ENCODE peak calls at places on chromosomes 4 and X, in ten cellular contexts. B is fibroblast of mammary gland; D is heart right ventricle; C is K562; N is CD4-positive, alpha-beta T cell; Q is MCF 10A; W is choroid plexus epithelial cell; P is dorsolateral prefrontal cortex; S is lower leg skin; F is IMR-90. Z is an unnamed sample.

GRCh38 chr4:38868055-38868965 is 704 bp downstream of the FAM114A1 start:
- DNase-seq in B (peak), D (peak), C (peak), N (no peak), Q (peak), W (peak), P (no peak), S (peak), F (peak), Z (no peak)

GRCh38 chrX:24870143-24870542 is 145.6 kb downstream of the ARX start:
- DNase-seq in B (peak), D (no peak), C (no peak), N (no peak), Q (no peak), W (peak), P (no peak), S (no peak), F (peak), Z (no peak)

GRCh38 chr4:73895201-73896177 is 26.3 kb downstream of the CXCL1 start:
- DNase-seq in B (peak), D (no peak), C (no peak), N (no peak), Q (peak), W (peak), P (no peak), S (no peak), F (peak), Z (no peak)

GRCh38 chr4:6271701-6272465 is 2.2 kb downstream of the WFS1 start:
- DNase-seq in B (no peak), D (peak), C (no peak), N (no peak), Q (no peak), W (no peak), P (no peak), S (no peak), F (no peak), Z (no peak)

GRCh38 chrX:63889001-63889400 is 104.0 kb upstream of the ARHGEF9 start:
- DNase-seq in B (peak), D (no peak), C (no peak), N (no peak), Q (peak), W (peak), P (no peak), S (no peak), F (peak), Z (no peak)

GRCh38 chr4:6701371-6701770 is 7.7 kb downstream of the S100P start:
- DNase-seq in B (no peak), D (no peak), C (peak), N (peak), Q (no peak), W (no peak), P (no peak), S (no peak), F (no peak), Z (peak)

GRCh38 chr4:2432991-2433530 is 14.3 kb downstream of the CFAP99 start:
- DNase-seq in B (peak), D (no peak), C (peak), N (no peak), Q (peak), W (peak), P (peak), S (no peak), F (peak), Z (no peak)

GRCh38 chrX:121975666-121976065 is 928.3 kb downstream of the GLUD2 start:
- DNase-seq in B (peak), D (no peak), C (no peak), N (no peak), Q (no peak), W (no peak), P (no peak), S (no peak), F (no peak), Z (no peak)

GRCh38 chr4:73053076-73053475 is 16.4 kb downstream of the COX18 start:
- DNase-seq in B (peak), D (no peak), C (no peak), N (no peak), Q (peak), W (peak), P (no peak), S (no peak), F (peak), Z (no peak)

GRCh38 chrX:26651755-26652154 is 435.8 kb downstream of the MAGEB5 start:
- DNase-seq in B (no peak), D (no peak), C (no peak), N (no peak), Q (peak), W (peak), P (no peak), S (no peak), F (no peak), Z (no peak)

GRCh38 chr4:1910643-1911042 is 39.5 kb downstream of the NSD2 start:
- DNase-seq in B (peak), D (no peak), C (peak), N (no peak), Q (peak), W (peak), P (no peak), S (no peak), F (peak), Z (no peak)

GRCh38 chrX:37943554-37943953 is 62.8 kb upstream of the SYTL5 start:
- DNase-seq in B (no peak), D (no peak), C (no peak), N (no peak), Q (no peak), W (no peak), P (no peak), S (no peak), F (no peak), Z (no peak)

GRCh38 chrX:9668537-9668936 is 97.1 kb downstream of the GPR143 start:
- DNase-seq in B (no peak), D (no peak), C (no peak), N (no peak), Q (no peak), W (peak), P (no peak), S (no peak), F (peak), Z (no peak)

GRCh38 chr4:117157360-117157759 is 72.0 kb upstream of the TRAM1L1 start:
- DNase-seq in B (no peak), D (no peak), C (no peak), N (no peak), Q (no peak), W (no peak), P (no peak), S (no peak), F (no peak), Z (no peak)

GRCh38 chr4:186144596-186145569 is 40.4 kb downstream of the FAM149A start:
- DNase-seq in B (peak), D (peak), C (no peak), N (no peak), Q (peak), W (peak), P (no peak), S (peak), F (peak), Z (no peak)

GRCh38 chrX:39886282-39886681 is 211.5 kb downstream of the BCOR start:
- DNase-seq in B (no peak), D (peak), C (no peak), N (no peak), Q (no peak), W (no peak), P (no peak), S (no peak), F (no peak), Z (no peak)

GRCh38 chr4:101724093-101724492 is 66.4 kb upstream of the BANK1 start:
- DNase-seq in B (no peak), D (no peak), C (no peak), N (no peak), Q (no peak), W (no peak), P (no peak), S (no peak), F (no peak), Z (no peak)

GRCh38 chr4:138445098-138445497 is 202.9 kb upstream of the SLC7A11 start:
- DNase-seq in B (peak), D (no peak), C (no peak), N (no peak), Q (no peak), W (no peak), P (no peak), S (no peak), F (peak), Z (no peak)

GRCh38 chr4:73684097-73684496 is 56.3 kb upstream of the CXCL8 start:
- DNase-seq in B (no peak), D (no peak), C (no peak), N (no peak), Q (no peak), W (peak), P (no peak), S (no peak), F (peak), Z (no peak)

GRCh38 chr4:158760866-158761265 is 8.0 kb upstream of the FNIP2 start:
- DNase-seq in B (peak), D (no peak), C (no peak), N (no peak), Q (no peak), W (no peak), P (no peak), S (no peak), F (peak), Z (no peak)

GRCh38 chr4:141905751-141906150 is 269.4 kb downstream of the IL15 start:
- DNase-seq in B (peak), D (no peak), C (no peak), N (no peak), Q (no peak), W (peak), P (no peak), S (no peak), F (peak), Z (no peak)

GRCh38 chr4:131638776-131639175 is 1510.3 kb upstream of the PCDH10 start:
- DNase-seq in B (no peak), D (no peak), C (no peak), N (no peak), Q (no peak), W (peak), P (no peak), S (no peak), F (peak), Z (no peak)

GRCh38 chrX:103716967-103717366 is 6.3 kb downstream of the TMEM31 start:
- DNase-seq in B (peak), D (no peak), C (no peak), N (no peak), Q (peak), W (peak), P (no peak), S (no peak), F (peak), Z (no peak)

GRCh38 chr4:81982846-81983540 is 390.8 kb downstream of the HNRNPD start:
- DNase-seq in B (no peak), D (no peak), C (no peak), N (no peak), Q (no peak), W (no peak), P (no peak), S (no peak), F (no peak), Z (no peak)

GRCh38 chr4:3827616-3828492 is 61.7 kb downstream of the ADRA2C start:
- DNase-seq in B (peak), D (peak), C (no peak), N (no peak), Q (peak), W (peak), P (peak), S (peak), F (peak), Z (no peak)

GRCh38 chrX:129549124-129549523 is 9.1 kb downstream of the OCRL start:
- DNase-seq in B (no peak), D (no peak), C (no peak), N (no peak), Q (no peak), W (no peak), P (no peak), S (no peak), F (no peak), Z (no peak)

GRCh38 chr4:35526456-35526855 is 717.9 kb downstream of the ARAP2 start:
- DNase-seq in B (no peak), D (no peak), C (no peak), N (no peak), Q (no peak), W (no peak), P (no peak), S (no peak), F (no peak), Z (no peak)

GRCh38 chr4:77804471-77804870 is 14.7 kb downstream of the CNOT6L start:
- DNase-seq in B (peak), D (no peak), C (no peak), N (no peak), Q (no peak), W (peak), P (no peak), S (no peak), F (peak), Z (no peak)

GRCh38 chr4:139243448-139244365 is 36.3 kb downstream of the MGARP start:
- DNase-seq in B (peak), D (no peak), C (no peak), N (no peak), Q (peak), W (peak), P (no peak), S (peak), F (peak), Z (no peak)

GRCh38 chr4:186764457-186764856 is 40.8 kb upstream of the FAT1 start:
- DNase-seq in B (no peak), D (no peak), C (no peak), N (no peak), Q (no peak), W (no peak), P (no peak), S (no peak), F (no peak), Z (no peak)

GRCh38 chr4:1337376-1337831 is 9.6 kb upstream of the UVSSA start:
- DNase-seq in B (peak), D (no peak), C (no peak), N (peak), Q (no peak), W (no peak), P (no peak), S (no peak), F (peak), Z (no peak)

GRCh38 chr4:14368391-14368790 is 633.9 kb upstream of the CPEB2 start:
- DNase-seq in B (no peak), D (peak), C (no peak), N (no peak), Q (no peak), W (no peak), P (no peak), S (no peak), F (no peak), Z (no peak)

GRCh38 chr4:10118355-10119004 is 1.9 kb upstream of the WDR1 start:
- DNase-seq in B (no peak), D (no peak), C (no peak), N (no peak), Q (no peak), W (no peak), P (no peak), S (no peak), F (no peak), Z (no peak)

GRCh38 chrX:47991263-47992092 is 12.3 kb downstream of the ZNF182 start:
- DNase-seq in B (peak), D (no peak), C (no peak), N (no peak), Q (peak), W (peak), P (no peak), S (no peak), F (peak), Z (no peak)

GRCh38 chr4:19645589-19645988 is 606.1 kb upstream of the SLIT2 start:
- DNase-seq in B (no peak), D (no peak), C (no peak), N (no peak), Q (no peak), W (no peak), P (no peak), S (no peak), F (no peak), Z (no peak)

DNA sequence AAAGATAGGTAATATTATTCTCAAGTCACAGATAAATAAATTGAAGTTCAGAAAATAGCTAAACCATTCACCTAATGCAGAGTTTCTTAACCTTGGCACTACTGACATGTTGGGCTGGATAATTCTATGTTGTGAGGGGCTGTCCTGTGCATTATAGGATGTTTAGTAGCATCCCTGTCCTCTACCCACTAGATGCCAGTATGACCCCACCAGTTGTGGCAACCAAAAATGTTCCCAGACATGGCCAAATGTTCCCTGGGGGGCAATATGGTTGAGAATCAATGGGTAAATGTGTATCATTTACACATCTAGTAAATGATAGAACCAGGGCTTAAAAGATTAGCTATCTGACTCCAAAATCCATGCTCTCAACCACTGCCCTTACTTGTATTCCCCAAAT is 140.9 kb downstream of the COL4A6 start:
- DNase-seq in B (no peak), D (no peak), C (no peak), N (no peak), Q (no peak), W (no peak), P (no peak), S (no peak), F (no peak), Z (no peak)
- TF ChIP-seq CTCF in B (peak), D (no peak), C (no peak), N (no peak), Q (peak), W (no peak), P (no peak), S (no peak), F (peak), Z (no peak)

GRCh38 chrX:155967653-155968052 is 29.8 kb upstream of the IL9R start:
- DNase-seq in B (no peak), D (no peak), C (no peak), N (no peak), Q (no peak), W (no peak), P (no peak), S (no peak), F (no peak), Z (no peak)

GRCh38 chrX:155962906-155963305 is 34.6 kb upstream of the IL9R start:
- DNase-seq in B (no peak), D (no peak), C (no peak), N (no peak), Q (no peak), W (no peak), P (no peak), S (no peak), F (no peak), Z (no peak)

GRCh38 chrX:155968106-155968714 is 29.3 kb upstream of the IL9R start:
- DNase-seq in B (no peak), D (no peak), C (no peak), N (no peak), Q (no peak), W (no peak), P (no peak), S (no peak), F (no peak), Z (no peak)

GRCh38 chrX:155966876-155967275 is 30.6 kb upstream of the IL9R start:
- DNase-seq in B (peak), D (no peak), C (peak), N (no peak), Q (peak), W (peak), P (no peak), S (no peak), F (no peak), Z (peak)
- TF ChIP-seq CTCF in B (peak), D (no peak), C (peak), N (peak), Q (peak), W (peak), P (peak), S (no peak), F (peak), Z (peak)

GRCh38 chr4:47471064-47471463 is 7.6 kb upstream of the COMMD8 start:
- DNase-seq in B (no peak), D (no peak), C (no peak), N (no peak), Q (no peak), W (no peak), P (no peak), S (no peak), F (no peak), Z (no peak)
- TF ChIP-seq CTCF in B (no peak), D (no peak), C (no peak), N (no peak), Q (no peak), W (no peak), P (no peak), S (no peak), F (no peak), Z (no peak)

GRCh38 chr4:108743021-108743420 is 19.8 kb downstream of the ETNPPL start:
- DNase-seq in B (no peak), D (no peak), C (no peak), N (no peak), Q (no peak), W (no peak), P (no peak), S (no peak), F (no peak), Z (no peak)
- TF ChIP-seq CTCF in B (no peak), D (no peak), C (no peak), N (no peak), Q (no peak), W (peak), P (no peak), S (no peak), F (no peak), Z (no peak)

GRCh38 chrX:44945736-44946135 is 72.7 kb downstream of the KDM6A start:
- DNase-seq in B (no peak), D (no peak), C (peak), N (no peak), Q (peak), W (peak), P (no peak), S (no peak), F (no peak), Z (no peak)
- TF ChIP-seq CTCF in B (peak), D (no peak), C (peak), N (no peak), Q (no peak), W (peak), P (no peak), S (no peak), F (peak), Z (no peak)

GRCh38 chr4:63563288-63564014 is 845.8 kb downstream of the TECRL start:
- DNase-seq in B (no peak), D (no peak), C (no peak), N (no peak), Q (peak), W (no peak), P (no peak), S (no peak), F (no peak), Z (no peak)
- TF ChIP-seq CTCF in B (no peak), D (peak), C (no peak), N (no peak), Q (no peak), W (no peak), P (no peak), S (no peak), F (no peak), Z (peak)

GRCh38 chr4:112766422-112766821 is 129.5 kb downstream of the LARP7 start:
- DNase-seq in B (peak), D (no peak), C (no peak), N (no peak), Q (peak), W (peak), P (no peak), S (peak), F (peak), Z (peak)
- TF ChIP-seq CTCF in B (peak), D (no peak), C (peak), N (no peak), Q (peak), W (peak), P (peak), S (no peak), F (peak), Z (peak)

GRCh38 chr4:76585897-76586360 is 150.9 kb downstream of the SHROOM3 start:
- DNase-seq in B (no peak), D (peak), C (no peak), N (peak), Q (peak), W (peak), P (peak), S (peak), F (no peak), Z (peak)
- TF ChIP-seq CTCF in B (no peak), D (peak), C (no peak), N (no peak), Q (peak), W (peak), P (no peak), S (no peak), F (no peak), Z (peak)

GRCh38 chr4:16588170-16588569 is 310.3 kb downstream of the LDB2 start:
- DNase-seq in B (no peak), D (no peak), C (no peak), N (no peak), Q (no peak), W (no peak), P (no peak), S (no peak), F (no peak), Z (no peak)
- TF ChIP-seq CTCF in B (no peak), D (no peak), C (no peak), N (no peak), Q (no peak), W (no peak), P (no peak), S (no peak), F (no peak), Z (no peak)

GRCh38 chr4:182448281-182449151 is 205.3 kb downstream of the TENM3 start:
- DNase-seq in B (peak), D (peak), C (peak), N (peak), Q (peak), W (peak), P (peak), S (peak), F (peak), Z (peak)

GRCh38 chr4:182447938-182448280 is 204.7 kb downstream of the TENM3 start:
- DNase-seq in B (no peak), D (no peak), C (no peak), N (no peak), Q (no peak), W (peak), P (no peak), S (no peak), F (no peak), Z (no peak)

DNA sequence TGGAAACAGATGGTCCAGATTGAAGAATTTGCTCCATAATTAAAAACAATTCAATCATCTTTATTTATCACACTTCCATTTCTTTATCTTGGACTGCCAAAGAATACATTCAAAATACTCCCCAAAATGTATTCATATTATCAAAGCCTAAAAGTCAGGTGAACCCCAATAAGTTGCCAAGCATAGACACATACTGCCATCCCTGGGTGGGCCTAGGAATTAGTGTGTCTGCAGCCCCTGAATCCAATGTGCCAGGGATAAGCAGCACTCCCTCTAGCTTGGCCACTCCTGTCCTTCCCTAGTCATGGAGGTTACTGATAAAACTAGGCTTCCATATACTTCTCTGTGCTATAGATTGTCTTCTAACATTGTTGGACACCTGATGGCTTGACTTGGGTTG is 199.9 kb downstream of the TENM3 start:
- DNase-seq in B (no peak), D (no peak), C (no peak), N (no peak), Q (no peak), W (no peak), P (no peak), S (no peak), F (no peak), Z (no peak)
- TF ChIP-seq CTCF in B (peak), D (no peak), C (no peak), N (no peak), Q (no peak), W (peak), P (no peak), S (no peak), F (no peak), Z (peak)

Z was measured in GM10248.